ENCODE peak calls at places on chromosomes 6 and 20, in six cellular contexts. Z is epithelial cell of esophagus; V is naive thymus-derived CD4-positive, alpha-beta T cell; X is stimulated activated CD8-positive, alpha-beta memory T cell treated with anti-CD3 and anti-CD28 coated beads, Interleukin-15, amount 100 ng/mL, for 4 hours; U is mucosa of gallbladder; S is upper lobe of left lung. W is an unnamed sample.

GRCh38 chr20:22511943-22512910 is 72.1 kb downstream of the FOXA2 start:
- DNase-seq in V (no peak), S (peak), U (peak), X (no peak), Z (peak), W (no peak)

GRCh38 chr20:19524691-19525090 is 233.4 kb upstream of the RIN2 start:
- DNase-seq in Z (no peak), X (no peak), V (no peak), S (no peak), U (no peak), W (no peak)

GRCh38 chr6:56692586-56693245 is 50.0 kb upstream of the DST start:
- DNase-seq in U (no peak), V (no peak), X (no peak), Z (peak), S (no peak), W (no peak)

GRCh38 chr6:85431271-85431670 is 18.6 kb upstream of the NT5E start:
- DNase-seq in U (no peak), V (no peak), S (no peak), X (no peak), Z (no peak), W (no peak)

GRCh38 chr20:40009542-40009941 is 679.5 kb downstream of the MAFB start:
- DNase-seq in X (no peak), U (no peak), Z (peak), V (no peak), S (no peak), W (no peak)

GRCh38 chr20:47574616-47575401 is 73.1 kb downstream of the NCOA3 start:
- DNase-seq in X (no peak), U (no peak), Z (peak), S (no peak), V (no peak), W (no peak)

GRCh38 chr6:80341330-80341729 is 234.9 kb downstream of the BCKDHB start:
- DNase-seq in V (no peak), S (no peak), Z (no peak), X (no peak), U (no peak), W (no peak)

GRCh38 chr6:26392932-26393636 is 9.0 kb upstream of the BTN3A1 start:
- DNase-seq in S (peak), V (no peak), Z (no peak), X (no peak), U (no peak), W (no peak)

GRCh38 chr6:150547511-150548222 is 52.0 kb upstream of the PLEKHG1 start:
- DNase-seq in V (no peak), S (no peak), Z (no peak), U (no peak), X (no peak), W (no peak)